ENCODE peak calls at places on chromosomes 4 and X, in five cellular contexts. Z, A, L, D and V are unnamed samples.

GRCh38 chr4:12633058-12633651 is 851.0 kb downstream of the RAB28 start:
- DNase-seq in Z (peak; percentile 64), A (peak; percentile 73), D (peak; percentile 79), L (peak; percentile 26), V (peak; percentile 68)

GRCh38 chr4:89249716-89250361 is 57.8 kb downstream of the GPRIN3 start:
- DNase-seq in D (no peak), L (no peak), A (no peak), Z (no peak), V (no peak)

GRCh38 chrX:42694260-42694815 is 83.6 kb downstream of the PPP1R2C start:
- DNase-seq in Z (no peak), L (no peak), A (no peak), D (no peak), V (no peak)

GRCh38 chrX:38860106-38861013 is 59.1 kb downstream of the MID1IP1 start:
- DNase-seq in A (no peak), D (no peak), L (no peak), Z (no peak), V (no peak)

GRCh38 chr4:182238355-182238931 is 4.8 kb upstream of the TENM3 start:
- DNase-seq in A (no peak), D (no peak), Z (no peak), L (no peak), V (no peak)

GRCh38 chrX:115067812-115068211 is 50.4 kb upstream of the IL13RA2 start:
- DNase-seq in A (no peak), Z (no peak), D (no peak), L (no peak), V (no peak)

GRCh38 chr4:148642907-148643306 is 200.7 kb upstream of the NR3C2 start:
- DNase-seq in Z (no peak), L (no peak), A (no peak), D (no peak), V (no peak)

GRCh38 chrX:69215161-69215560 is 49.9 kb upstream of the PJA1 start:
- DNase-seq in Z (no peak), D (no peak), L (no peak), A (no peak), V (no peak)

GRCh38 chrX:38891641-38892413 is 90.6 kb downstream of the MID1IP1 start:
- DNase-seq in D (no peak), A (no peak), L (no peak), Z (no peak), V (no peak)

GRCh38 chrX:21838937-21839333 is 482 bp upstream of the MBTPS2 start:
- DNase-seq in A (no peak), D (no peak), Z (no peak), L (no peak), V (no peak)

GRCh38 chr4:87092389-87093141 is 127.9 kb downstream of the KLHL8 start:
- DNase-seq in A (peak; percentile 87), Z (peak; percentile 48), L (no peak), D (peak; percentile 57), V (no peak)

GRCh38 chr4:74374561-74375327 is 9.8 kb downstream of the EREG start:
- DNase-seq in Z (no peak), L (no peak), A (peak; percentile 66), D (no peak), V (peak; percentile 82)

GRCh38 chr4:3234171-3235029 is 14.6 kb upstream of the MSANTD1 start:
- DNase-seq in A (no peak), Z (no peak), D (no peak), L (no peak), V (peak; percentile 52)

GRCh38 chr4:48347282-48347921 is 6.1 kb downstream of the SLAIN2 start:
- DNase-seq in L (no peak), A (no peak), Z (no peak), D (no peak), V (no peak)

GRCh38 chr4:121277194-121278105 is 103.4 kb downstream of the QRFPR start:
- DNase-seq in D (no peak), L (no peak), Z (no peak), A (no peak), V (no peak)

GRCh38 chrX:113892401-113892800 is 691.5 kb upstream of the HTR2C start:
- DNase-seq in Z (no peak), A (no peak), D (no peak), L (no peak), V (no peak)

GRCh38 chr4:40192286-40193017 is 4.4 kb upstream of the RHOH start:
- DNase-seq in A (no peak), L (no peak), Z (no peak), D (no peak), V (no peak)

GRCh38 chr4:132238697-132239096 is 910.4 kb upstream of the PCDH10 start:
- DNase-seq in D (no peak), L (no peak), A (no peak), Z (no peak), V (no peak)

GRCh38 chrX:70262952-70263567 is 3.1 kb upstream of the P2RY4 start:
- DNase-seq in A (no peak), D (no peak), Z (peak; percentile 45), L (no peak), V (no peak)

GRCh38 chr4:113827285-113827684 is 65.7 kb upstream of the CAMK2D start:
- DNase-seq in L (no peak), A (no peak), Z (no peak), D (no peak), V (no peak)

GRCh38 chr4:37454263-37454800 is 209.8 kb downstream of the NWD2 start:
- DNase-seq in A (no peak), D (no peak), Z (no peak), L (no peak), V (peak; percentile 37)

GRCh38 chr4:76623217-76624060 is 188.4 kb downstream of the SHROOM3 start:
- DNase-seq in D (no peak), A (no peak), Z (no peak), L (no peak), V (no peak)

GRCh38 chr4:84887824-84888223 is 78.7 kb downstream of the WDFY3 start:
- DNase-seq in A (no peak), Z (no peak), L (no peak), D (no peak), V (no peak)

GRCh38 chrX:116379854-116380253 is 56.6 kb upstream of the SLC6A14 start:
- DNase-seq in A (no peak), Z (no peak), L (no peak), D (peak; percentile 16), V (no peak)

GRCh38 chr4:43837171-43837570 is 611.4 kb downstream of the KCTD8 start:
- DNase-seq in A (no peak), L (no peak), D (no peak), Z (no peak), V (no peak)
- TF ChIP-seq EP300 in A (no peak), L (no peak), D (no peak), Z (no peak), V (no peak)

DNA sequence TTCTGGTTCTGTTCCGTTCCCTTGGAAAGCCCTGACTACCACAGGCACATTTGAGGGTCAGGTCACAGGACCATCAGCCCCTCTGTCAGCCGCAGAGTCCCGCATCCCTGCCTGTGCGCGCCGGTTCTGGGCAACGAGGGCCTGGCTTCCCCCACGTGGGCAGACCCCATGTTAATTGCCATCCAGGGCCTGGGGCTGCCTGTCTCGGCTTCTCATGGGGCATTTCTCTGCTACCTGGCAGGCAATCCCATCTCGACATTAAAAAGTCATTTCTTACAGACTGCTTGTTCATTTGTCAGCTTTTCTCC is 45.6 kb upstream of the SORCS2 start:
- DNase-seq in L (no peak), D (no peak), A (no peak), Z (no peak), V (no peak)
- H3K27me3 ChIP-seq in L (no peaks in the 10 kb centered on the region), D (no peaks in the 10 kb centered on the region), A (no peaks in the 10 kb centered on the region), Z (peaks cover 78% of the 10 kb centered on the region), V (no peaks in the 10 kb centered on the region)

GRCh38 chr4:72326692-72327632 is 242.1 kb downstream of the ADAMTS3 start:
- DNase-seq in D (no peak), A (no peak), Z (no peak), L (no peak), V (no peak)
- TF ChIP-seq CTCF in D (peak; percentile 31), A (peak; percentile 49), Z (peak; percentile 53), L (peak; percentile 31), V (peak; percentile 45)

DNA sequence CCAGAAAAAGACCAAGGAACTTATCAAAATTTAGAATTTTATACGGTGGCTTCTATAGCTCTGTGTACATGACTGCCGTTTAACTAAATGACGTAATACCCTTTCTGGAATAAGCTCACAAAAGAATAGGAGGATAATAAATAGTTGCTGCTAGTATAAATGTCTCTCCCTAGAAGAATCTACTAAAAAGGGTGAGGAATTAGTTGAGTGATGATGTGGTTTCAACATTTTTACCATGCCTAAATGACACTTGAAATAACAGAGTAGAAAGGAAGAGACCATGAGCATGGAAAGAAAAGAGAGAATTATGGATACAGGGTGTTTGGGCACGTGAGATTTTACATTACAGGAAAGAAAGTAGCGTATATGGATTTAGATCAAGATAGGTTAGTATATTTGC is 231.1 kb downstream of the ARAP2 start:
- DNase-seq in L (no peak), A (no peak), D (no peak), Z (no peak), V (no peak)
- TF ChIP-seq EP300 in L (no peak), A (no peak), D (no peak), Z (no peak), V (no peak)

GRCh38 chrX:153820601-153821000 is 9.7 kb downstream of the PDZD4 start:
- DNase-seq in D (no peak), A (no peak), Z (no peak), L (no peak), V (no peak)
- H3K27me3 ChIP-seq in D (no peaks in the 10 kb centered on the region), A (no peaks in the 10 kb centered on the region), Z (peaks cover 20% of the 10 kb centered on the region), L (no peaks in the 10 kb centered on the region), V (peaks cover 17% of the 10 kb centered on the region)